ENCODE peak calls at places on chromosome 10, in eight cellular contexts. M is ovary, R is transverse colon, K is A549, D is right lobe of liver, S is heart left ventricle, A is spleen, W is body of pancreas. Z is an unnamed sample.

GRCh38 chr10:26380815-26381214 is 57.3 kb upstream of the APBB1IP start:
- DNase-seq in R (no peak), D (no peak), K (peak), S (no peak), A (no peak), W (no peak), M (no peak), Z (no peak)

GRCh38 chr10:119509909-119510451 is 32.5 kb downstream of the RGS10 start:
- DNase-seq in R (peak), S (peak), A (peak), D (no peak), M (no peak), W (no peak), K (no peak), Z (no peak)

GRCh38 chr10:24341897-24342296 is 133.0 kb downstream of the KIAA1217 start:
- DNase-seq in D (no peak), K (no peak), W (no peak), S (no peak), A (no peak), M (no peak), R (no peak), Z (no peak)

GRCh38 chr10:119246862-119247549 is 39.6 kb downstream of the GRK5 start:
- DNase-seq in W (no peak), S (peak), M (no peak), A (peak), K (no peak), R (no peak), D (no peak), Z (no peak)

GRCh38 chr10:29923416-29923970 is 135.9 kb downstream of the JCAD start:
- DNase-seq in A (no peak), S (no peak), W (no peak), M (no peak), D (no peak), K (no peak), R (no peak), Z (no peak)

GRCh38 chr10:26367771-26368170 is 70.4 kb upstream of the APBB1IP start:
- DNase-seq in M (no peak), W (no peak), K (peak), S (no peak), A (no peak), R (no peak), D (peak), Z (peak)

GRCh38 chr10:67976292-67977245 is 92.1 kb downstream of the SIRT1 start:
- DNase-seq in R (no peak), A (no peak), D (peak), M (no peak), S (peak), K (no peak), W (peak), Z (no peak)

GRCh38 chr10:116270691-116271592 is 2.1 kb downstream of the GFRA1 start:
- DNase-seq in M (peak), W (no peak), A (no peak), S (no peak), R (no peak), D (peak), K (no peak), Z (no peak)

GRCh38 chr10:99374526-99374925 is 45.4 kb downstream of the CNNM1 start:
- DNase-seq in K (no peak), R (no peak), M (no peak), W (no peak), A (no peak), D (no peak), S (no peak), Z (no peak)

GRCh38 chr10:114356786-114357588 is 47.3 kb downstream of the AFAP1L2 start:
- DNase-seq in R (no peak), A (no peak), S (no peak), M (no peak), K (no peak), W (no peak), D (no peak), Z (no peak)

GRCh38 chr10:2362331-2362730 is 625.0 kb upstream of the ADARB2 start:
- DNase-seq in S (no peak), K (no peak), W (no peak), D (no peak), M (no peak), A (no peak), R (no peak), Z (no peak)

GRCh38 chr10:129344956-129345355 is 122.1 kb upstream of the MGMT start:
- DNase-seq in S (no peak), M (no peak), W (no peak), D (no peak), K (no peak), R (no peak), A (no peak), Z (no peak)

GRCh38 chr10:118496525-118496924 is 98.9 kb downstream of the PRLHR start:
- DNase-seq in K (no peak), A (no peak), M (no peak), D (no peak), W (peak), R (peak), S (no peak), Z (no peak)

GRCh38 chr10:101319241-101319915 is 34.6 kb upstream of the BTRC start:
- DNase-seq in K (no peak), W (no peak), R (no peak), S (no peak), D (no peak), M (no peak), A (no peak), Z (no peak)

GRCh38 chr10:31753681-31754080 is 174.9 kb downstream of the ARHGAP12 start:
- DNase-seq in D (no peak), M (no peak), S (no peak), K (no peak), W (no peak), A (no peak), R (no peak), Z (no peak)

GRCh38 chr10:60147025-60147424 is 240.7 kb upstream of the CCDC6 start:
- DNase-seq in S (no peak), A (no peak), D (no peak), M (no peak), W (no peak), R (no peak), K (no peak), Z (no peak)

GRCh38 chr10:61781969-61782403 is 119.3 kb downstream of the CABCOCO1 start:
- DNase-seq in R (no peak), W (no peak), A (no peak), M (no peak), D (no peak), S (no peak), K (no peak), Z (peak)

GRCh38 chr10:118873738-118874105 is 119.0 kb upstream of the CACUL1 start:
- DNase-seq in W (no peak), R (no peak), A (no peak), M (no peak), K (no peak), S (no peak), D (no peak), Z (no peak)

GRCh38 chr10:60816624-60817023 is 38.3 kb downstream of the CDK1 start:
- DNase-seq in S (no peak), R (peak), D (no peak), M (no peak), A (no peak), K (peak), W (peak), Z (peak)

GRCh38 chr10:52615756-52616419 is 156.7 kb downstream of the MBL2 start:
- DNase-seq in A (no peak), K (no peak), S (no peak), R (no peak), D (no peak), W (no peak), M (no peak), Z (no peak)

GRCh38 chr10:119315128-119316001 is 108.0 kb downstream of the GRK5 start:
- DNase-seq in D (no peak), M (no peak), S (peak), R (peak), A (no peak), W (no peak), K (peak), Z (peak)

GRCh38 chr10:33193867-33194521 is 140.5 kb downstream of the NRP1 start:
- DNase-seq in A (no peak), R (peak), W (no peak), K (peak), M (no peak), S (no peak), D (no peak), Z (no peak)

GRCh38 chr10:24821986-24822385 is 98.3 kb upstream of the ARHGAP21 start:
- DNase-seq in D (no peak), M (no peak), K (peak), A (no peak), R (no peak), S (no peak), W (no peak), Z (no peak)

GRCh38 chr10:49288341-49289065 is 10.5 kb upstream of the C10orf71 start:
- DNase-seq in W (no peak), K (no peak), M (no peak), D (no peak), R (no peak), S (peak), A (no peak), Z (no peak)

GRCh38 chr10:78852856-78853255 is 215.9 kb upstream of the ZMIZ1 start:
- DNase-seq in A (no peak), K (peak), W (peak), S (no peak), R (peak), M (no peak), D (no peak), Z (peak)

GRCh38 chr10:44831581-44831980 is 79.6 kb upstream of the TMEM72 start:
- DNase-seq in D (no peak), S (no peak), A (no peak), M (no peak), K (no peak), R (no peak), W (no peak), Z (no peak)

GRCh38 chr10:26735435-26735834 is 37.9 kb downstream of the PDSS1 start:
- DNase-seq in A (no peak), D (no peak), M (no peak), R (no peak), W (no peak), S (no peak), K (no peak), Z (no peak)

GRCh38 chr10:4352566-4352961 is 473.4 kb upstream of the AKR1E2 start:
- DNase-seq in R (no peak), D (no peak), S (no peak), W (no peak), M (no peak), K (no peak), A (no peak), Z (no peak)

GRCh38 chr10:97426776-97427570 is 982 bp downstream of the PGAM1 start:
- DNase-seq in A (no peak), R (no peak), K (peak), W (no peak), M (no peak), D (no peak), S (no peak), Z (no peak)

GRCh38 chr10:97422921-97423420 is 3.0 kb upstream of the PGAM1 start:
- DNase-seq in S (no peak), W (no peak), A (no peak), D (no peak), M (peak), R (no peak), K (no peak), Z (peak)

GRCh38 chr10:97428572-97428981 is 2.6 kb downstream of the PGAM1 start:
- DNase-seq in M (no peak), W (no peak), K (no peak), R (no peak), S (no peak), A (no peak), D (no peak), Z (no peak)

GRCh38 chr10:97427571-97428179 is 1.7 kb downstream of the PGAM1 start:
- DNase-seq in K (peak), R (peak), A (no peak), M (no peak), W (peak), S (no peak), D (peak), Z (no peak)

DNA sequence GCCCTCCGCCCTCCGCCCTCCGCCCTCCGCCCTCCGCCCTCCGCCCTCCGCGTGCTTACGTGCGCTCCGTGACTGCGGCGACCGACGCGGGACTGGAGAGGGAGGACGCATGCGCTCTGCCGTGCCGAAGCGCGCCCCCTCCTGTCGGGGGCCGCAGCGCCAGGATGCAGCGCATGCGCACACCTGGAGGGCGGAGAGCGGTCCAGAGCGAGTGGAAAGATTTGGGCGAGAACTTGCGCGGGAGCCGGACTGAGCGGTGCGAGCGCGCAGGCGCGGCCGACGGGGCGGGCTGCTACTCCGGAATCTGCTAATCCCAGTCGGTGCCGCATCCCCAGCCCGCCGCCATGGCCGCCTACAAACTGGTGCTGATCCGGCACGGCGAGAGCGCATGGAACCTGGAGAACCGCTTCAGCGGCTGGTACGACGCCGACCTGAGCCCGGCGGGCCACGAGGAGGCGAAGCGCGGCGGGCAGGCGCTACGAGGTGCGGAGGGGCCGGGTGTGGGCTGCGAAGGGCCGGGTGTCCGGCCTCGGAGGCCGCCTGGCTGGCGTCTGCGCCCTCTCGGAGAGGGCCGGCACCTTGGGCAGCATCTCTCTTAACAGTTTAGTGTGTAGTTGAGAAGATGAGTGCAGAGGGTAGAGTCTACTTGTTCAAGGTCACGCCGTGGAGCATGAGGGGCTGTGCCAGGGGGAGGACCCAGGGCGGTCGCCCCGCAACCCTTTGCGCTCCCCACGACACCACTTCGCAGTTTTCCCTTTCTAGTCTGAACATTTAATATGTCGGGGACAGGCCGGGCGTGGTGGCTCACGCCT is at the start of gene PGAM1:
- DNase-seq in K (peak), M (peak), R (peak), W (peak), A (peak), D (peak), S (peak), Z (peak)
- TF ChIP-seq POLR2A in K (peak), M (peak), R (peak), W (peak), A (no peak), D (peak), S (no peak), Z (peak)

GRCh38 chr10:91162495-91163268 is 57.8 kb upstream of the PCGF5 start:
- DNase-seq in A (peak), D (peak), K (peak), R (peak), W (peak), S (peak), M (peak), Z (peak)

GRCh38 chr10:91162050-91162494 is 58.4 kb upstream of the PCGF5 start:
- DNase-seq in S (no peak), R (no peak), A (no peak), W (no peak), K (peak), M (no peak), D (no peak), Z (peak)

GRCh38 chr10:91164520-91165065 is 55.9 kb upstream of the PCGF5 start:
- DNase-seq in R (no peak), A (no peak), W (no peak), K (no peak), M (no peak), S (no peak), D (no peak), Z (no peak)

GRCh38 chr10:91163269-91163708 is 57.2 kb upstream of the PCGF5 start:
- DNase-seq in S (peak), A (peak), K (peak), W (peak), R (peak), D (peak), M (peak), Z (peak)

DNA sequence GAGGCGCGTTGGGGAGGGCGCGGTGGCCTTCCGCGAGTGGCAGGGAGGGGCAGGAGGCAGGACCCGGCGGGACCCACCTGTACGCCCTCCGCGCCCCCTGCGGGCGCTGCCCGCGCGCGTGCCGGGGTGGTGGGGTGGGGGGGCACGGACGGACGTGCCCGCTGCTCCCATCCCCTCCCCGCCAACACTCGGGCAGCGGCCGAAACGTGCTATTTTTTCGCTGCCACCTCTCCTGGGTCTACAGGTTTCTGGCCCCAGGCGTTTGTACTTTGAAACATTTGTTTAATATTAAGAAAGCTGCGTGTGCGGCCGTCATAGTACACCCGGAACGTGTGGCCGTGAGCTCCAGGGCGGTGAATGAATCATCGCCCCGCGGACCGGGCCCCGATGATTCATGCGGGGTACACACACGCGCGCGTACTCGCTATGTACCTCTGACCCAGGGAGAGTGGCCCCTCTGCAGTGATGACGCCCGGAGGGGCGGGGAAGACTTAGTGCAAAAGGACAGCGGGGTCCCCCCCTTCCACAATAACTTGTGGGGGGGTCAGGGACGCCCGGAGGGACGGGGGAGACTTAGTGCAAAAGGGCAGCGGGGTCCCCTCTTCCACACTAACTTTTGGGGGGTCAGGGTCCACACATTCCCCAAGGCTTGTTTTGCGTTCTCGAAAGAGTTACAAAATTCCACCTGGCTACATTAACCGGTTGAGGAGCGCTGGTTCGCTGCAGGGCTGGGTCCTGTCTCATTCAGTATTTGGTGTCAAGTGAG is 56.6 kb upstream of the PCGF5 start:
- DNase-seq in M (peak), D (peak), A (peak), W (peak), S (peak), K (peak), R (peak), Z (peak)
- TF ChIP-seq POLR2A in M (peak), D (peak), A (no peak), W (peak), S (no peak), K (no peak), R (no peak), Z (no peak)

DNA sequence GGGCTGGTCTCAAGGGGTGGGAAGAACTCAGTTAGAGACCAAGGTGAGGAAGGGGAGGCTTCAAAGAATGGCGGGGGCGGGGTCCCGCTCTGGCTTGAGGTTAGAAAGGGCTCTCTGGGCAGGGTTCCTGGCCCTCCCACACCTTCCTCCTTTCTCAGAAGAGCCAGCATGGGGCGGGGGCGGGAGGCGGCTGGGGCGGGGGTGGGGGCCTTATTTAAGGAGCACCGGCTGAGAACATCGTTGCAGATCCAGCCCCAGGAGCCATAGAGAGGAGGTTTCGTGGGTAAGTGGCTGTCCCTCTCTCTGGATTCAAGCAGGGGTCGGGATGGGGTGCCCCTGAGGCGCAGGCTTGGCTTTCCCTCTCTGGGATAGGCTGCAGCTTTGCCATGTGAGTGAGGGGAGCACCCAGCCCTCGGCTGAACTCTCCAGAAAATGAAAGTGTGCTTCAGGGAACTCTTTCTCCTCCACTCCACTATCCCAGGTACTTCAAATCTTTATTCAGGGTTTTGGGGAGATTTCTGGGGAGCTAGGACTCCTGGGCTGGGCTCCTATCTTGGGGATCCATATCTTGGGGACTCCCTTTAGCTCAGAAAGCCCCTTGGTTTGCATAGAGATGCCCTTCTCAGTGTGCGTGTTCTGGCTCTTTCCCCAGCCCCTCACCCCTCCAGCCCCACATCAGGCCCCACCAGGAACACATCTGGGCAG is 3.3 kb upstream of the CUEDC2 start:
- DNase-seq in S (no peak), K (no peak), R (no peak), M (peak), W (no peak), A (no peak), D (no peak), Z (no peak)
- TF ChIP-seq POLR2A in S (no peak), K (no peak), R (no peak), M (no peak), W (no peak), A (no peak), D (no peak), Z (no peak)

DNA sequence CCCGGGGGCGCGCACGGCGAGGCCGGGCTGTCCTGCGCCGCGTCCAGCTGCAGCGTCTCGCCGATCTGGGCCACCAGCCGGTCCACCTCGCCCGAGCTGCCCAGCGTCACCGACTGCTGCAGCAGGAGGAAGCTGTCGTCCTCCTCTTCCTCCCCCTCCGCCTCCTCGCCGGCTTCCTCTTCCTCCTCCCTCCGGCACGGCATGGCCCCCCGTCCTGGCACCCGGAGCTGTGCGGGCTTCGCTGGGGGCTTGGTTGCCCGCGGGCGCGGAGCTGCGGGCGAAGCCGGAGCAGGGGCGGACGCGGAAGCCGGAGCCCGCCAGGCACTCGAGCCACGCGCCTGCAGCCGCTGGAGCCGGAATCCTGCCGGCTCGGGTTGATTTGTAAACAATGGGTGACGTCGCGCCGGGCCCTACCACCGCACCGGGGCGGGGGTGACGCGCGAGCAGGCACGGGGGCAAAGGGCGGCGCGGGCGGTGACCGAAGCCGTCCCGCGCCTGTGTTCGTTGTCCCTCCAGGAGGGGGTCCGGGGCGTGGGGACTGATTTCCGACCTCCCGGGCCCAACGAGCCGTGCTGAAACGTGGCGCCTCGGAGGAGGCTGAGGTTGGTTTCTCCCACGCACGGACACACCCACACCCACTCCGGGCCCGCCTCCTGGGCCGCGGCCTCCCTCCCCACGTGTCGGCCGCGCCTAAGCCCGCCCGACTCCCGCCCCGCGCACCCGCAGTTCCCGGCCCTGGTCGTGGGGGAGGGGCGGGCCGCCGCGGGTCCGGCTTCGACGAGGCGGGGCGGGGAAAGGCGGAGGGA is at the start of gene FRAT2:
- DNase-seq in R (peak), M (peak), K (peak), S (peak), D (peak), A (peak), W (peak), Z (peak)
- TF ChIP-seq POLR2A in R (peak), M (peak), K (peak), S (no peak), D (peak), A (peak), W (peak), Z (peak)

Z was measured in H54.